ENCODE peak calls at places on chromosomes 16 and 17, in four cellular contexts. L, K, W and E are unnamed samples.

GRCh38 chr17:45190503-45191282 is 29.0 kb downstream of the HEXIM2 start:
- DNase-seq in K (no peak), L (no peak), W (no peak), E (no peak)

GRCh38 chr16:31698901-31699300 is 171.2 kb downstream of the AHSP start:
- DNase-seq in L (no peak), W (no peak), K (no peak), E (no peak)

GRCh38 chr17:37791434-37791833 is 46.6 kb upstream of the HNF1B start:
- DNase-seq in K (peak), L (peak), W (peak), E (peak)

GRCh38 chr16:29230671-29231091 is 175.8 kb downstream of the NPIPB11 start:
- DNase-seq in L (no peak), W (no peak), K (no peak), E (peak)

GRCh38 chr17:44768505-44769142 is 9.8 kb downstream of the ADAM11 start:
- DNase-seq in W (no peak), L (no peak), K (no peak), E (no peak)

GRCh38 chr16:88301431-88301830 is 81.3 kb upstream of the ZNF469 start:
- DNase-seq in W (no peak), L (no peak), K (no peak), E (no peak)

GRCh38 chr16:88764913-88765349 is 20.1 kb downstream of the PIEZO1 start:
- DNase-seq in K (peak), W (no peak), L (no peak), E (peak)

GRCh38 chr16:6517321-6517720 is 815.3 kb upstream of the RBFOX1 start:
- DNase-seq in W (no peak), K (no peak), L (no peak), E (no peak)

GRCh38 chr16:12124742-12125141 is 148.2 kb downstream of the SNX29 start:
- DNase-seq in L (no peak), K (no peak), W (no peak), E (no peak)

GRCh38 chr17:69909389-69909788 is 165.6 kb upstream of the KCNJ16 start:
- DNase-seq in L (no peak), W (no peak), K (no peak), E (peak)

GRCh38 chr16:27323781-27324561 is 10.2 kb downstream of the IL4R start:
- DNase-seq in W (no peak), K (no peak), L (no peak), E (no peak)

GRCh38 chr17:42457107-42457787 is 1.4 kb upstream of the ATP6V0A1 start:
- DNase-seq in W (peak), L (no peak), K (no peak), E (peak)

GRCh38 chr16:48165961-48166578 is 10.3 kb upstream of the ABCC12 start:
- DNase-seq in W (no peak), L (no peak), K (no peak), E (peak)

GRCh38 chr16:48161906-48162305 is 6.1 kb upstream of the ABCC12 start:
- DNase-seq in L (no peak), W (no peak), K (no peak), E (no peak)

GRCh38 chr16:48160575-48160974 is 4.8 kb upstream of the ABCC12 start:
- DNase-seq in W (peak), K (no peak), L (no peak), E (no peak)

GRCh38 chr16:48164907-48165715 is 9.3 kb upstream of the ABCC12 start:
- DNase-seq in L (peak), W (peak), K (peak), E (peak)

GRCh38 chr16:48162839-48163410 is 7.1 kb upstream of the ABCC12 start:
- DNase-seq in W (no peak), K (no peak), L (no peak), E (no peak)
- TF ChIP-seq CTCF in W (no peak), K (no peak), L (no peak), E (no peak)

DNA sequence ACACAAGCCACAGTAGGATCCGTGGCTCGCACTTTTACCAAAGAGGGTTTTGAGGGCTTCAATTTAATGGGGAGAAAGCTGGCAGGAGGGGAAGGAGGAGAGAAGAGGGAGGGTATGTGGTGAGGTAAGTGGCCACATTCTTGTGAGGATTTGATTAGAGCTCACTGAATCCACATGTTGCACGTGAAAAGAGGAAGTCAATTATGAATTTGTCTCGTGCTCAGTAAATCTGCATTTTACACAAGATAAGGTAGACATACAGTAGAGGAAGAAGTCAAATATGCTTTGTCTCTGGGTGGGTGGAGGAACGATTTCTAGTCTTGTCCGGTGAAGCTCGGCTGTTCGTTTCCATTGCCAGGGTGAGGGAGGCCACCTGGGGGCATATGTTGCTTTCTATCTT is 862 bp downstream of the ZNF232 start:
- DNase-seq in L (no peak), K (no peak), W (no peak), E (no peak)
- TF ChIP-seq CTCF in L (no peak), K (no peak), W (no peak), E (no peak)

DNA sequence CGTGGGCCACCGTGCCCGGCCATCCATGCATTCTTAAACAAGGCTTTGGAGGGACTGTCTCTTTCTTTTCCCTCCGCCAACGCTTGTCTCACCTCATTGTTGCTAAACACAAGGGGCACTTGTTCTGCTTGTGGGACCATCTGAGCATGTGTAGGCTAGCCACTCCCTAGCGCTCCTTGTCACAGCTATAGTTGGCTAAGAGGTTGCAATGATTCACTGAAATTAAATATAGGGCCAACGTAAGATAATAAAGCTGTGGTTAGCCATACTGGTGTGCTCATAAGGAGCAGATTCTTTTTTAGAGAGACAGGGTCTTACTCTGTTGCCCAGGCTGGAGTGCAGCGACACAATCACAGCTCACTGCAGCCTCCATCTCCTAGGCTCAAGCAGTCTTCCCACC is 41.2 kb downstream of the KIAA0513 start:
- DNase-seq in L (no peak), W (no peak), K (no peak), E (peak)
- TF ChIP-seq CTCF in L (no peak), W (no peak), K (no peak), E (no peak)

GRCh38 chr17:79186406-79186805 is 111.8 kb downstream of the ENGASE start:
- DNase-seq in W (no peak), L (no peak), K (no peak), E (no peak)

GRCh38 chr17:79187186-79187585 is 112.6 kb downstream of the ENGASE start:
- DNase-seq in L (no peak), W (no peak), K (no peak), E (no peak)

GRCh38 chr17:79188679-79189078 is 114.1 kb downstream of the ENGASE start:
- DNase-seq in W (no peak), K (no peak), L (no peak), E (no peak)

GRCh38 chr17:79189264-79189663 is 114.6 kb downstream of the ENGASE start:
- DNase-seq in K (no peak), W (no peak), L (no peak), E (no peak)

GRCh38 chr17:79188048-79188447 is 113.4 kb downstream of the ENGASE start:
- DNase-seq in W (no peak), K (peak), L (peak), E (peak)
- TF ChIP-seq CTCF in W (peak), K (peak), L (peak), E (peak)

GRCh38 chr16:352547-353403 is at the start of gene AXIN1:
- DNase-seq in K (peak), W (peak), L (peak), E (peak)

GRCh38 chr16:347203-347602 is 5.3 kb downstream of the AXIN1 start:
- DNase-seq in L (no peak), W (no peak), K (no peak), E (peak)

GRCh38 chr16:351804-352520 is 561 bp downstream of the AXIN1 start:
- DNase-seq in K (no peak), L (no peak), W (no peak), E (peak)

GRCh38 chr16:349211-349610 is 3.3 kb downstream of the AXIN1 start:
- DNase-seq in K (no peak), W (no peak), L (peak), E (no peak)

DNA sequence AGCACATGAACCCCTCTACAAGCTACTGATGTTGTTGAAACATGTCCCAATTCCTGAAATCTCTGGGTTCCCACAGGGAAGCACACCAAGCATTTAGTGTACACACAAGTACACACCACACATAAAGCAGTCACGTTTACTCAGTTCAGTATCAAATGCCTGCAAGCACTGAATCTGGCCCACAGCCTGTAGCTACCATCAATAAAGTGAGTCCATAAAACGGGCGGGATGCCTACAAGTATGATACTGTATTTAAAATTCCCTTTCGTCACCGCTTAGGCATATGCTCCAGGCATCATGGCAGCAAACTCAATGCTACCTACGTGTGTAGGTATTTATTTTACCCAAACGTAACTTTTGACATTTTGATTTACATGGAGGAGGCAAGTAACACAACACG is 2.3 kb downstream of the AXIN1 start:
- DNase-seq in W (no peak), K (no peak), L (no peak), E (no peak)
- TF ChIP-seq CTCF in W (no peak), K (no peak), L (no peak), E (no peak)

GRCh38 chr16:70254095-70254964 is 2.6 kb upstream of the EXOSC6 start:
- DNase-seq in W (no peak), K (no peak), L (peak), E (no peak)
- TF ChIP-seq CTCF in W (no peak), K (no peak), L (no peak), E (no peak)

GRCh38 chr16:50704245-50704644 is 10.8 kb downstream of the NOD2 start:
- DNase-seq in W (no peak), L (no peak), K (no peak), E (no peak)
- TF ChIP-seq CTCF in W (no peak), L (no peak), K (no peak), E (no peak)

GRCh38 chr17:10777890-10778289 is 26.0 kb downstream of the TMEM238L start:
- DNase-seq in K (no peak), L (no peak), W (no peak), E (no peak)
- TF ChIP-seq CTCF in K (no peak), L (no peak), W (no peak), E (no peak)

GRCh38 chr17:30375661-30376060 is 3.1 kb upstream of the CPD start:
- DNase-seq in L (no peak), W (peak), K (no peak), E (peak)

GRCh38 chr17:30378797-30379302 is at the start of gene CPD:
- DNase-seq in K (peak), W (peak), L (peak), E (peak)

GRCh38 chr17:30378191-30378796 is 433 bp upstream of the CPD start:
- DNase-seq in L (peak), W (peak), K (peak), E (peak)

GRCh38 chr17:30377574-30377973 is 1.2 kb upstream of the CPD start:
- DNase-seq in W (peak), L (no peak), K (no peak), E (no peak)

GRCh38 chr17:30376621-30377452 is 1.9 kb upstream of the CPD start:
- DNase-seq in L (peak), K (peak), W (peak), E (peak)
- TF ChIP-seq CTCF in L (no peak), K (no peak), W (no peak), E (no peak)

GRCh38 chr17:82216301-82217119 is 3.9 kb upstream of the CCDC57 start:
- DNase-seq in W (peak), K (peak), L (peak), E (peak)
- TF ChIP-seq CTCF in W (no peak), K (no peak), L (no peak), E (no peak)